ENCODE peak calls at places on chromosomes 11 and 22, in six cellular contexts. W, B, C, Z, D and A are unnamed samples.
A peak's percentile ranks its signal among the peaks of the same experiment; 100 is the strongest.

GRCh38 chr11:72984448-72985077 is 157.6 kb downstream of the FCHSD2 start:
- DNase-seq in B (no peak), Z (peak; percentile 5), W (no peak), C (no peak), D (no peak), A (no peak)

GRCh38 chr11:129458278-129458677 is 82.6 kb downstream of the BARX2 start:
- DNase-seq in W (no peak), C (no peak), B (no peak), Z (no peak), D (no peak), A (no peak)

GRCh38 chr22:37999640-38000272 is 15.4 kb upstream of the SOX10 start:
- DNase-seq in C (no peak), D (peak; percentile 86), B (peak; percentile 37), W (peak; percentile 4), Z (no peak), A (peak; percentile 71)

GRCh38 chr11:34271727-34272126 is 86.1 kb downstream of the ABTB2 start:
- DNase-seq in D (no peak), C (no peak), Z (no peak), B (no peak), W (no peak), A (no peak)

GRCh38 chr11:83056204-83056603 is 15.5 kb downstream of the RAB30 start:
- DNase-seq in D (no peak), W (no peak), Z (no peak), C (no peak), B (no peak), A (no peak)

GRCh38 chr11:107702723-107703122 is 9.1 kb downstream of the SLN start:
- DNase-seq in Z (no peak), C (no peak), B (no peak), D (no peak), W (no peak), A (no peak)

GRCh38 chr22:17205432-17205831 is 13.8 kb downstream of the ADA2 start:
- DNase-seq in Z (no peak), W (peak; percentile 55), D (no peak), B (no peak), C (no peak), A (peak; percentile 31)

GRCh38 chr11:64518928-64519327 is 72.1 kb upstream of the SLC22A12 start:
- DNase-seq in Z (no peak), W (no peak), B (no peak), C (no peak), D (no peak), A (no peak)

GRCh38 chr11:1219836-1220810 is 2.7 kb upstream of the MUC5B start:
- DNase-seq in W (no peak), B (peak; percentile 47), D (no peak), C (no peak), Z (no peak), A (no peak)

GRCh38 chr22:46511391-46512370 is 25.7 kb downstream of the CELSR1 start:
- DNase-seq in W (no peak), D (no peak), B (no peak), C (no peak), Z (no peak), A (no peak)

GRCh38 chr11:122733301-122733686 is 77.8 kb downstream of the UBASH3B start:
- DNase-seq in W (no peak), C (no peak), Z (no peak), B (no peak), D (no peak), A (peak; percentile 44)

GRCh38 chr11:102269927-102270326 is 47.4 kb upstream of the BIRC3 start:
- DNase-seq in B (no peak), D (no peak), Z (no peak), C (no peak), W (no peak), A (no peak)

GRCh38 chr11:27196040-27196897 is 155.7 kb downstream of the BBOX1 start:
- DNase-seq in C (no peak), Z (no peak), B (no peak), D (no peak), W (no peak), A (no peak)

GRCh38 chr11:119323532-119324033 is 6.7 kb upstream of the MCAM start:
- DNase-seq in D (peak; percentile 89), C (peak; percentile 88), Z (peak; percentile 81), B (peak; percentile 71), W (peak; percentile 70), A (peak; percentile 85)

GRCh38 chr11:80637011-80637410 is 1196.2 kb upstream of the TENM4 start:
- DNase-seq in C (no peak), D (no peak), W (no peak), Z (no peak), B (no peak), A (no peak)

GRCh38 chr11:85712953-85713352 is 27.0 kb upstream of the CCDC89 start:
- DNase-seq in W (no peak), Z (no peak), C (no peak), B (no peak), D (no peak), A (no peak)

GRCh38 chr22:27997538-27997937 is 78.5 kb upstream of the PITPNB start:
- DNase-seq in Z (no peak), W (peak; percentile 24), C (no peak), B (no peak), D (peak; percentile 1), A (no peak)

GRCh38 chr22:27998511-27999410 is 79.7 kb upstream of the PITPNB start:
- DNase-seq in W (no peak), D (peak; percentile 8), B (no peak), C (no peak), Z (no peak), A (no peak)

GRCh38 chr22:28000361-28000760 is 81.3 kb upstream of the PITPNB start:
- DNase-seq in C (no peak), B (no peak), Z (no peak), W (no peak), D (no peak), A (no peak)

GRCh38 chr22:28001171-28001835 is 82.2 kb upstream of the PITPNB start:
- DNase-seq in B (no peak), W (no peak), Z (no peak), D (no peak), C (no peak), A (no peak)

GRCh38 chr22:27999876-28000275 is 80.8 kb upstream of the PITPNB start:
- DNase-seq in W (no peak), C (no peak), Z (no peak), B (no peak), D (no peak), A (no peak)
- H3K36me3 ChIP-seq in W (no peaks in the 10 kb centered on the region), C (no peaks in the 10 kb centered on the region), Z (no peaks in the 10 kb centered on the region), B (no peaks in the 10 kb centered on the region), D (peaks cover 4% of the 10 kb centered on the region), A (no peaks in the 10 kb centered on the region)

DNA sequence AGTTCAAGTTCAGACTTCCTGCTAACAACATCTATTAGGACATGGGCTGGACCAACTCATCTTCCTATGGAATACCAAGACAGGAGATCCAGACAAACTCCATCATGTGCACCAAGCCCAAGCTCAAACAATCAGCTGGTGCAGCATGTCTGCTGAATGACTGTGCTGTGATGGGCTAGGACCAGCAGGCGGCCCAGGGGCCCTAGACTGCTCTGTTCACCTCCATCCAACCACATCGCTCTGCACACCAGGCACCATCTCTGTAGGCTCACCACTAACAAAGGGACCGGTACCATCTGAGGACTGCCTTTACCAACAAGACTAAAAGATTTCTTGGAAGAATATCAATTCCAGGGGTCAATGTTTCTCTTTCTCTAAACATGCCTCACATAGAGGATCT is 10.3 kb downstream of the BRD1 start:
- DNase-seq in B (no peak), C (no peak), Z (no peak), D (no peak), W (no peak), A (no peak)
- H3K36me3 ChIP-seq in B (peaks cover 11% of the 10 kb centered on the region), C (peaks cover 19% of the 10 kb centered on the region), Z (no peaks in the 10 kb centered on the region), D (peaks cover 89% of the 10 kb centered on the region), W (peaks cover 93% of the 10 kb centered on the region), A (peaks cover 70% of the 10 kb centered on the region)

DNA sequence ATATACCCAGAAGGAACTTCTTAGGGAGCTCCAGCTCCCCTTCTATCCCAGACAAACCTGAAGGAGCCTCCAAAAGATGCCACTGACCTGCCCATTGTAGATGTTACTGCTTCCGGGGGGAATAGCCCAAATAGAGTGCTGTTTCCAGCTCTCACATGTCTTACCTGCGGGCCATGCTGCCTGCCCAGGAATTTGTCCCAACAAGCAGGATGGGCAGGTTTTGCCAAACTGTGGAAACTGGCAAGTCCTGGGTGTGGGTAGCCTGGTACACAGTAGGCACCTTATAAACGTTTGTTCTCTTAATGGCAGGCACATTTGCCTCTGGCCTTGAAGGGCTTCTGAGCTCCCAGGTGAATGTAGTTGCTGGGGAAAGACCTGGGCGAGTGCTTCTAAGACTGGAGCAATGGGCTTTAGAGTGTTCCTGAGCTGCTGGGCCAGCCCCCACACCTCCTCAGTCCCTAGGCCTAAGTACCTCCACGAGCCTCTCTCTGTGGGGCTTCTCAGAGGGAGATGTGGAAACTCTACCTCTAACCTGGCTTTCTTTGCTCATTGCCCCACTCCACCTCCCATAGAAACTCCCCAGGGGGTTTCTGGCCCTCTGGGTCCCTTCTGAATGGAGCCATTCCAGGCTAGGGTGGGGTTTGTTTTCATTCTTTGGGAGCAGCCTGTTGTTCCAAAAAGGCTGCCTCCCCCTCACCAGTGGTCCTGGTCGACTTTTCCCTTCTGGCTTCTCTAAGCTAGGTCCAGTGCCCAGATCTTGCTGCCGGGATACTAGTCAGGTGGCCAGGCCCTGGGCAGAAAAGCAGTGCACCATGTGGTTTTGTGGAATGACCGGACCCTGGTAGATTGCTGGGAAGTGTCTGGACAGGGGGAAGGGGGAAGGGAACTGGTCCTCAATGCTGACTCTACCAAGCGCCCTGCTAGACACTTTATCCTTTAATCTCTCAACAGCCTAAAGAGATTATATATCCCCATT is 37.2 kb downstream of the LIMK2 start:
- DNase-seq in D (no peak), Z (no peak), B (no peak), C (no peak), W (no peak), A (no peak)
- H3K36me3 ChIP-seq in D (no peaks in the 10 kb centered on the region), Z (no peaks in the 10 kb centered on the region), B (no peaks in the 10 kb centered on the region), C (no peaks in the 10 kb centered on the region), W (no peaks in the 10 kb centered on the region), A (no peaks in the 10 kb centered on the region)

GRCh38 chr22:43991316-43992020 is 32.6 kb upstream of the PARVB start:
- DNase-seq in B (no peak), D (no peak), C (no peak), W (no peak), Z (no peak), A (no peak)

GRCh38 chr22:43985532-43985931 is 30.3 kb downstream of the SAMM50 start:
- DNase-seq in C (no peak), W (no peak), Z (no peak), D (no peak), B (no peak), A (no peak)

GRCh38 chr22:43988960-43989359 is 33.7 kb downstream of the SAMM50 start:
- DNase-seq in Z (no peak), D (no peak), C (no peak), B (no peak), W (no peak), A (no peak)

GRCh38 chr22:43990044-43990443 is 34.1 kb upstream of the PARVB start:
- DNase-seq in W (no peak), B (no peak), Z (no peak), D (peak; percentile 29), C (no peak), A (no peak)

DNA sequence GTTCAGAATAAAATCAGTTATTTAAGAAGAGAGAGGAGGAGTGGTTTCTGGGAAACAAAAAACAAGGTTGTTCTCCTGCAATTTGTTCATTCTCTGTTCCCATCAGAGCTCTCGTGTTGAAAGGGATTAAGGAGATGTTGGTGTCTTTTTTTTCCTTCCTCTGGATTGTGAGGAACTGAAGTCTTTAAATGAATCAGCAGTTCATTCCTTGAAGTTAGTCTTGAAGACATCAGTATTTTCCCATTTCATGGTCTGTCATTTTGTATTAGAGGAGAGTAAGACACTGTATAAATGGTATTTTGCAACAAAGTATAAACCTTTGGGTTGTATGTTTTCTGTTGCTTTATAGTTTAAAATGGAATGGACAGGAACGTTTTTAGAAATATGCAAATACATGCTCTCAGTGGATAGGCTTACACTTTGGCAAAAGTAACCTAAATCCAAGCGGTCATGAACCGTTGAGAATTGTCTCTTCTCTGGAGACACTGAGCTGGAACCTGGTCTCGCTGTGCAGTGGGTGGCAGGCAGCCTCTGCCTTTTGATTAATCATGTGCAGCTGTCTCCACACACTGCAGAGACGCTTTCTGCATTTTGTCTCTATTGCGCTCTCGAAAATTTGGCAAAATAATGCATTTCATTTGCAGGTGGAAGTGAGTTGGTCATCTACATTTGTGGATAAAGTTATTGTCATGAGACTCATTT is 33.0 kb downstream of the SAMM50 start:
- DNase-seq in Z (no peak), B (no peak), C (no peak), W (no peak), D (no peak), A (no peak)
- H3K36me3 ChIP-seq in Z (peaks cover 5% of the 10 kb centered on the region), B (peaks cover 22% of the 10 kb centered on the region), C (peaks cover 35% of the 10 kb centered on the region), W (peaks cover 88% of the 10 kb centered on the region), D (peaks cover 47% of the 10 kb centered on the region), A (peaks cover 53% of the 10 kb centered on the region)